ENCODE peak calls at places on chromosomes 3 and 15, in five cellular contexts. G, M, F, K and V are unnamed samples.

GRCh38 chr3:172179680-172180399 is 140.5 kb downstream of the FNDC3B start:
- DNase-seq in G (no peak), M (no peak), F (no peak), K (no peak), V (no peak)

GRCh38 chr15:42547926-42548257 is 701 bp downstream of the LRRC57 start:
- DNase-seq in G (no peak), M (no peak), F (no peak), K (no peak), V (no peak)

GRCh38 chr3:16800361-16800760 is 84.4 kb upstream of the PLCL2 start:
- DNase-seq in G (no peak), M (no peak), F (no peak), K (no peak), V (no peak)

GRCh38 chr15:88661766-88662556 is 23.1 kb downstream of the ISG20 start:
- DNase-seq in G (no peak), M (no peak), F (no peak), K (no peak), V (no peak)

GRCh38 chr3:17188378-17188777 is 303.6 kb downstream of the PLCL2 start:
- DNase-seq in G (no peak), M (no peak), F (no peak), K (no peak), V (no peak)

GRCh38 chr3:166498439-166498838 is 661.2 kb upstream of the BCHE start:
- DNase-seq in G (no peak), M (no peak), F (no peak), K (no peak), V (no peak)

GRCh38 chr3:61866961-61867461 is 305.6 kb downstream of the PTPRG start:
- DNase-seq in G (no peak), M (no peak), F (no peak), K (no peak), V (no peak)

GRCh38 chr15:73305331-73306211 is 63.2 kb downstream of the HCN4 start:
- DNase-seq in G (no peak), M (peak; percentile 71), F (no peak), K (peak; percentile 61), V (no peak)

GRCh38 chr15:25763954-25764353 is 99.2 kb downstream of the ATP10A start:
- DNase-seq in G (no peak), M (no peak), F (no peak), K (no peak), V (peak; percentile 23)
- H3K4me3 ChIP-seq in G (no peak overlapping the region), M (no peak overlapping the region), F (no peak overlapping the region), K (no peak overlapping the region), V (no peak overlapping the region)

DNA sequence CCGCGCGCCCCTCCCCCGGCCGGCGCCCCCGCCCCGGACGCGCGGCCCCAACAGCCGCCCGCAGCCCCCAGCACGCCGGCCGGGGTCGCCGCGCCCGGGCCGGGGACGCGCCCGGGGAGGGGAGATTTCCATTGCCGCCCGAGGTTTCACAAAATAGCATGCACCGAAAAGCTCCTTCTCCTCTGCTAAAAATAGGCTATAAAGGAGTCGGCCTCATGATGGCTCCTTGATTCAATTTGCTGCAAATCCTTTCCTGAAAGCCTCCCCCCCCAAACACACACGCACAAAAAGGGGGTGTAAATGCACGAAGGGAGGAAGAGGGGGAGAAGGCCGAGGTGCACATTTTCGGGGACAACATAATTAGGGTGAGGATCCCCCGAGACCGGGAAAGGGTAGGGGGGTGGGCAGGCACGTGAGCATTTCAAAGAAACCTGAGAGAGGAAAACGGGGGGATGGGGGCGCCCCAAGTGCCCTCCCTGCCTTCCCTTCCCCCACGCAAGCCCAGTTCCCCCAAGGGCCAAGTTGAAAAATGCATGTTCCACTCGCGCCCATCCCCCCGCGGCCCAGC is 725 bp downstream of the TBL1XR1 start:
- DNase-seq in G (no peak), M (peak; percentile 60), F (peak; percentile 25), K (no peak), V (no peak)
- TF ChIP-seq POLR2A in G (no peak), M (no peak), F (no peak), K (no peak), V (no peak)

GRCh38 chr15:75371486-75371885 is 3.1 kb upstream of the MAN2C1 start:
- DNase-seq in G (no peak), M (no peak), F (no peak), K (no peak), V (no peak)

GRCh38 chr15:75368689-75369239 is 357 bp upstream of the MAN2C1 start:
- DNase-seq in G (no peak), M (peak; percentile 23), F (no peak), K (no peak), V (no peak)

GRCh38 chr15:75371901-75372688 is 3.7 kb upstream of the MAN2C1 start:
- DNase-seq in G (no peak), M (no peak), F (no peak), K (no peak), V (no peak)

GRCh38 chr15:75367913-75368688 is at the start of gene MAN2C1:
- DNase-seq in G (peak; percentile 94), M (peak; percentile 98), F (peak; percentile 92), K (peak; percentile 97), V (peak; percentile 99)

GRCh38 chr15:75369897-75370581 is 1.6 kb upstream of the MAN2C1 start:
- DNase-seq in G (no peak), M (no peak), F (no peak), K (no peak), V (peak; percentile 63)
- H3K4me3 ChIP-seq in G (no peak overlapping the region), M (no peak overlapping the region), F (no peak overlapping the region), K (peak overlapping the region; percentile 68), V (no peak overlapping the region)

GRCh38 chr3:196237203-196237602 is 20.9 kb downstream of the SLC51A start:
- DNase-seq in G (no peak), M (no peak), F (no peak), K (no peak), V (no peak)
- TF ChIP-seq POLR2A in G (no peak), M (no peak), F (no peak), K (no peak), V (no peak)

GRCh38 chr3:140767536-140767935 is 89.7 kb downstream of the TRIM42 start:
- DNase-seq in G (no peak), M (no peak), F (no peak), K (no peak), V (no peak)

GRCh38 chr3:140768921-140769320 is 91.1 kb downstream of the TRIM42 start:
- DNase-seq in G (no peak), M (no peak), F (no peak), K (no peak), V (no peak)

GRCh38 chr3:140765246-140765645 is 87.4 kb downstream of the TRIM42 start:
- DNase-seq in G (no peak), M (no peak), F (no peak), K (no peak), V (no peak)

GRCh38 chr3:140762751-140763150 is 84.9 kb downstream of the TRIM42 start:
- DNase-seq in G (no peak), M (no peak), F (no peak), K (no peak), V (no peak)

DNA sequence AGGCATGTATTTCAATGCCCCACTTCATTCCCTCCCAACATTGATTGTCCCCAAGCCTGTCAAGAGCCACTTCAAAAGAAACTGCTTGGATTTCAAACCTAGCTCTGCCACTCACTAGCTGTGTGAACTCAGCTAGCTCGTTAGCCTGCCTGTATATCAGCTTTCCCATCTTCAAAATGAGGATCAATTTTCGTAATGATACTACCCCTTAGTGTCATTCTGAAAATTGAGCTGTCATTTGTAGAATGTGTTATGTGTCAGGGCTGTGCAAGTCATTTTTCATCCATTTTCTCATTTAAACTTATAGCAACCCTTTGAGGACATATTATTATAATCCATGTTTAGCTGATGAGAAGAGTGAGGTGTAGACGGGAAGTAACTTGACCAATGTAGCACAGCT is 88.6 kb downstream of the TRIM42 start:
- DNase-seq in G (no peak), M (no peak), F (no peak), K (no peak), V (no peak)
- H3K4me3 ChIP-seq in G (no peak overlapping the region), M (no peak overlapping the region), F (no peak overlapping the region), K (no peak overlapping the region), V (no peak overlapping the region)

DNA sequence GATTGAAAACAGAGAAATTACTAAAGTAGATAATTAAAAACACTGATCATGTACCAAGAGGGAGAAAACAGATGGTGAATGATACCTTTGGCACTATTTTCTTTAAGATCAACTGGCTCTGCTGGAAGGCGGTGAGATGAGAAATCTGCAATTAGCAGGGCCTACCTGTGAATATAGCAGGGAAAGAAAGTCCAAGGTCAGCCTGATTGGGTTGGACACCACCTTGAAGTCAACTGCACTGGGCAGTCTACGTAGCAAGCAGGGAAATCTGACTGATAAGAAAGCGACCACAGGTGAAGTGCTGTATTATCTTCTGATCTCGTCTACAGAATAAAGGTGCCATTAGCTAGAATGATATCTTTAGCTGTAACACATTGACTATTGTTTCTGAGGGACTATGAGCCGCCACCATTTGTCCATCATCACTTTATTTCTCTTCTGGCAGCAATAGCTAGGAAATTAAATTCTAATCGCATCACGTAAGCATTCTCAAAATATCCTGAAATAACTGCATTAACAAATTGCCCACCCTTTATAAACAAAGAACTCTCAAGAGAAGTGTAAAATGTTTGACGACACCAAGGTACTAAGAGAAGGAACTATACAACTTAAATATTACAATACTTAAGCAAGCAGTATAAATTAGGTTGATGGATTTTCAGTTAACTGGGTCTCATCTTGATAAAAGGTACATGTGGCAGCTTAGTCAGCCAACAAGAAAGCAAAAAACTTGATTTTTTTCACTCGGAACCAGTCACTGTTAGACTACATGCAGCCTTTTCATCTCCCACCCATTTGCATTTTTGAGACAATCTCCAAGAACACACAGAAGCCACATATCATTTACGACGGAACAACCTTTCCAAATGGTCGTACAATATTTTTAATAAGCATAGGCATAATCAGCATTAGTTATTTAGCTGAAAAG is 1.3 kb downstream of the NEDD4 start:
- DNase-seq in G (no peak), M (no peak), F (no peak), K (no peak), V (no peak)
- TF ChIP-seq POLR2A in G (no peak), M (no peak), F (no peak), K (no peak), V (no peak)

GRCh38 chr15:62482715-62483429 is 317.8 kb upstream of the C2CD4B start:
- DNase-seq in G (no peak), M (no peak), F (no peak), K (peak; percentile 24), V (peak; percentile 74)

GRCh38 chr15:62483817-62484216 is 318.7 kb upstream of the C2CD4B start:
- DNase-seq in G (peak; percentile 37), M (no peak), F (no peak), K (no peak), V (peak; percentile 84)

GRCh38 chr15:62488383-62488782 is 323.3 kb upstream of the C2CD4B start:
- DNase-seq in G (no peak), M (no peak), F (no peak), K (no peak), V (no peak)

GRCh38 chr15:62485170-62485720 is 320.2 kb upstream of the C2CD4B start:
- DNase-seq in G (no peak), M (no peak), F (no peak), K (no peak), V (no peak)

GRCh38 chr15:62486041-62486440 is 321.0 kb upstream of the C2CD4B start:
- DNase-seq in G (no peak), M (no peak), F (no peak), K (no peak), V (no peak)
- H3K4me3 ChIP-seq in G (no peak overlapping the region), M (no peak overlapping the region), F (no peak overlapping the region), K (no peak overlapping the region), V (no peak overlapping the region)